ENCODE peak calls at places on chromosomes 7 and 10, in seven cellular contexts. H is PC-3, L is foreskin fibroblast, E is kidney epithelial cell, S is neural progenitor cell, V is tibial artery, W is kidney. U is an unnamed sample.
A peak's percentile ranks its signal among the peaks of the same experiment; 100 is the strongest.

GRCh38 chr7:84729284-84729683 is 457.6 kb downstream of the SEMA3D start:
- DNase-seq in H (no peak), L (no peak), E (no peak), S (no peak), V (no peak), W (no peak), U (peak; percentile 88)

GRCh38 chr7:55124989-55125875 is 106.4 kb downstream of the EGFR start:
- DNase-seq in H (no peak), L (no peak), E (no peak), S (no peak), V (no peak), W (no peak), U (peak; percentile 63)

GRCh38 chr10:93916257-93917063 is 22.7 kb downstream of the SLC35G1 start:
- DNase-seq in H (peak; percentile 71), L (peak; percentile 9), E (peak; percentile 5), S (peak; percentile 18), V (no peak), W (no peak), U (peak; percentile 67)

GRCh38 chr7:104142147-104142546 is 65.7 kb downstream of the ORC5 start:
- DNase-seq in H (peak; percentile 19), L (no peak), E (no peak), S (no peak), V (no peak), W (no peak), U (peak; percentile 35)

GRCh38 chr10:4650109-4650508 is 175.9 kb upstream of the AKR1E2 start:
- DNase-seq in H (no peak), L (peak; percentile 45), E (no peak), S (no peak), V (no peak), W (no peak), U (peak; percentile 52)

GRCh38 chr7:83947260-83947659 is 247.3 kb downstream of the SEMA3A start:
- DNase-seq in H (peak; percentile 48), L (no peak), E (no peak), S (peak; percentile 57), V (no peak), W (peak; percentile 17), U (no peak)

GRCh38 chr7:71131256-71131752 is 640 bp upstream of the GALNT17 start:
- DNase-seq in H (no peak), L (no peak), E (no peak), S (peak; percentile 93), V (peak; percentile 27), W (peak; percentile 77), U (no peak)

GRCh38 chr7:29265208-29265923 is 70.8 kb downstream of the CHN2 start:
- DNase-seq in H (peak; percentile 75), L (peak; percentile 7), E (no peak), S (peak; percentile 51), V (peak; percentile 36), W (no peak), U (peak; percentile 87)

GRCh38 chr7:137592232-137592896 is 248.8 kb upstream of the PTN start:
- DNase-seq in H (peak; percentile 85), L (peak; percentile 72), E (no peak), S (peak; percentile 83), V (peak; percentile 38), W (peak; percentile 75), U (peak; percentile 86)

GRCh38 chr10:48456361-48456804 is 148.5 kb downstream of the ARHGAP22 start:
- DNase-seq in H (no peak), L (no peak), E (no peak), S (no peak), V (peak; percentile 71), W (peak; percentile 87), U (no peak)

DNA sequence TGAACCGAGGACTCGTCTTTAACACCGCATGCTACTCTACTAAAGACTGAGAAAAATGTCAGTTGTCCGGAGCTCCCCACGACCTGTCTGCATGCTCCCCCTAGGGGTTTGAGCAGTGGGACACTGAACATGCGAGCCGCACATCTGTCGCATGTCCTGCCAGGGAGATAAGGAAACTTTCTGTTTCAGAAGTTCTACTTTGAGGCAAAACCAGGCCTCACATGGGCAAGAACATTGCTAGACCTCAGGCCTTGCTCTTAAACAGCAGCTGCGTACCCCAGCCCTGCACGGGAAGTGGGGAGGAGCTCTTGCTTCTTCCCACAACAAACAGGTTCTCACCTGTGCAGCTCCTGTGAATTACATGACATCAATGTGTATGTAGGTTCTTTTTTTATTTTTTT is 30.3 kb upstream of the HERPUD2 start:
- DNase-seq in H (no peak), L (no peak), E (no peak), S (no peak), V (no peak), W (peak; percentile 72), U (no peak)
- TF ChIP-seq CTCF in H (no peak), L (no peak), E (no peak), S (no peak), V (no peak), W (no peak), U (no peak)

GRCh38 chr10:14660872-14661271 is 113.8 kb downstream of the FAM107B start:
- DNase-seq in H (no peak), L (no peak), E (no peak), S (no peak), V (no peak), W (no peak), U (no peak)
- H3K4me3 ChIP-seq in H (no peak overlapping the region), L (no peak overlapping the region), E (no peak overlapping the region), S (no peak overlapping the region), V (no peak overlapping the region), W (no peak overlapping the region), U (no peak overlapping the region)

DNA sequence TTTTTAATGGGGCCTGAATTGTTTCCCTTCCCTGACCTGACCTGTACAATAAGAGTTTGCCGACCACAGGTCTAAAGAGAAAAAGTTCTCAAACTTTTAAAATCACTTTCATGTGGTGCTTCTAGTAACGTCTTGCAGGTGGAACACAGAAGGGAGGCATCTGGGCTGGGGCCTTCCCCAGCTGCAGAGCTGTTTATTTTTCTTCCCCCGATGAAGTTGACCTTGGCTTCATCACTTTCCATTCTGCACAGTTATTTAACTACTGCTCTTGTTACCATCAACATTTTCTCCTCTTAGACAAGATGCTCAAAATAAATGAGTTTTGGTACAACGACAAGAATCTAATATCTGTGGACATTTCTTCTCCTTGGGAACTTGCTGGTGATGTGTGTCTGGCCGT is 181.7 kb downstream of the HERPUD2 start:
- DNase-seq in H (no peak), L (no peak), E (no peak), S (no peak), V (no peak), W (no peak), U (no peak)
- TF ChIP-seq CTCF in H (no peak), L (no peak), E (no peak), S (no peak), V (no peak), W (no peak), U (no peak)

DNA sequence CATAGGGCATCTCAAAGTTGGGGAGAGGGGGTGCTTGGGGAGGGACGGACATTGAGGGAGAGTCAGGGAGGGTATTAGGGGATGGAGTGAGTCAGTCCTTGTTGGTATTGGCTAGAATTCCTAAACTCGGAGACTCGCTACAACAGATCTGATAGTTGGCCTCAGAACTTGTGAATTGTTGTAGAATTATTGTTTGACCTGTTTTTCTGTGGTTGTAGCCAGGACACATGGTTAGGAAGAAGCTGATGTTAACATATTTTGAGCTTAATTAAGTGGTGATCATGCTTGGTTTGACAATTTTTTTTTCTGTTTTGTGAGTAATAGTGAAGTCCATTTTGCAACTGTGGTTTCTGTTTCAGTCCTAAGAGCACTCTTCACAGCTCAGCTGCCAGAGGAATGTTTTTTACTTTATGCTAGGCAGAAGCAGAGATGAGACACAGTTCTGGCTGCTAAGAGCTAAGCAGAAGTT is 1190.3 kb upstream of the C7orf33 start:
- DNase-seq in H (no peak), L (peak; percentile 33), E (peak; percentile 61), S (no peak), V (no peak), W (no peak), U (peak; percentile 67)
- H3K4me3 ChIP-seq in H (no peak overlapping the region), L (peak overlapping the region; percentile 15), E (no peak overlapping the region), S (no peak overlapping the region), V (no peak overlapping the region), W (no peak overlapping the region), U (peak overlapping the region; percentile 40)